ENCODE peak calls at places on chromosomes 6 and 20, in seven cellular contexts. One of them, this sample, is unnamed.

GRCh38 chr20:4740774-4741431 is 19.2 kb downstream of the PRND start:
- DNase-seq in fibroblast of mammary gland: peak
- DNase-seq in nephron progenitor cell: peak
- DNase-seq in left cardiac atrium: peak
- DNase-seq in GM13976: no peak
- DNase-seq in RWPE1: no peak
- DNase-seq in activated CD4-positive, alpha-beta T cell treated with anti-CD3 and anti-CD28 coated beads, Interleukin-2, amount 10 ng/mL, durations not matched to agents 24 days and 14 days: peak
- DNase-seq in this sample: peak

GRCh38 chr6:121770943-121771342 is 335.5 kb downstream of the GJA1 start:
- DNase-seq in left cardiac atrium: no peak
- DNase-seq in fibroblast of mammary gland: peak
- DNase-seq in nephron progenitor cell: no peak
- DNase-seq in activated CD4-positive, alpha-beta T cell treated with anti-CD3 and anti-CD28 coated beads, Interleukin-2, amount 10 ng/mL, durations not matched to agents 24 days and 14 days: no peak
- DNase-seq in GM13976: no peak
- DNase-seq in RWPE1: peak
- DNase-seq in this sample: no peak

GRCh38 chr6:113291751-113292445 is 565.2 kb upstream of the MARCKS start:
- DNase-seq in RWPE1: no peak
- DNase-seq in activated CD4-positive, alpha-beta T cell treated with anti-CD3 and anti-CD28 coated beads, Interleukin-2, amount 10 ng/mL, durations not matched to agents 24 days and 14 days: no peak
- DNase-seq in nephron progenitor cell: no peak
- DNase-seq in fibroblast of mammary gland: peak
- DNase-seq in GM13976: no peak
- DNase-seq in left cardiac atrium: no peak
- DNase-seq in this sample: no peak

GRCh38 chr6:39926668-39927067 is 7.6 kb downstream of the MOCS1 start:
- DNase-seq in left cardiac atrium: no peak
- DNase-seq in RWPE1: peak
- DNase-seq in activated CD4-positive, alpha-beta T cell treated with anti-CD3 and anti-CD28 coated beads, Interleukin-2, amount 10 ng/mL, durations not matched to agents 24 days and 14 days: no peak
- DNase-seq in nephron progenitor cell: no peak
- DNase-seq in GM13976: no peak
- DNase-seq in fibroblast of mammary gland: no peak
- DNase-seq in this sample: no peak

GRCh38 chr6:16985484-16986284 is 116.2 kb upstream of the STMND1 start:
- DNase-seq in fibroblast of mammary gland: peak
- DNase-seq in activated CD4-positive, alpha-beta T cell treated with anti-CD3 and anti-CD28 coated beads, Interleukin-2, amount 10 ng/mL, durations not matched to agents 24 days and 14 days: no peak
- DNase-seq in nephron progenitor cell: no peak
- DNase-seq in GM13976: no peak
- DNase-seq in left cardiac atrium: peak
- DNase-seq in RWPE1: peak
- DNase-seq in this sample: no peak

GRCh38 chr6:136761227-136761922 is 30.9 kb downstream of the MAP3K5 start:
- DNase-seq in fibroblast of mammary gland: peak
- DNase-seq in nephron progenitor cell: no peak
- DNase-seq in RWPE1: no peak
- DNase-seq in activated CD4-positive, alpha-beta T cell treated with anti-CD3 and anti-CD28 coated beads, Interleukin-2, amount 10 ng/mL, durations not matched to agents 24 days and 14 days: peak
- DNase-seq in GM13976: no peak
- DNase-seq in left cardiac atrium: no peak
- DNase-seq in this sample: no peak

GRCh38 chr6:112130878-112131277 is 43.5 kb downstream of the FAM229B start:
- DNase-seq in GM13976: no peak
- DNase-seq in RWPE1: peak
- DNase-seq in nephron progenitor cell: no peak
- DNase-seq in activated CD4-positive, alpha-beta T cell treated with anti-CD3 and anti-CD28 coated beads, Interleukin-2, amount 10 ng/mL, durations not matched to agents 24 days and 14 days: no peak
- DNase-seq in fibroblast of mammary gland: no peak
- DNase-seq in left cardiac atrium: no peak
- DNase-seq in this sample: no peak

GRCh38 chr20:12049125-12049524 is 131.4 kb downstream of the BTBD3 start:
- DNase-seq in fibroblast of mammary gland: peak
- DNase-seq in RWPE1: no peak
- DNase-seq in nephron progenitor cell: no peak
- DNase-seq in GM13976: no peak
- DNase-seq in activated CD4-positive, alpha-beta T cell treated with anti-CD3 and anti-CD28 coated beads, Interleukin-2, amount 10 ng/mL, durations not matched to agents 24 days and 14 days: no peak
- DNase-seq in left cardiac atrium: no peak
- DNase-seq in this sample: no peak

GRCh38 chr6:142459267-142459666 is 157.5 kb downstream of the ADGRG6 start:
- DNase-seq in activated CD4-positive, alpha-beta T cell treated with anti-CD3 and anti-CD28 coated beads, Interleukin-2, amount 10 ng/mL, durations not matched to agents 24 days and 14 days: no peak
- DNase-seq in nephron progenitor cell: no peak
- DNase-seq in left cardiac atrium: no peak
- DNase-seq in fibroblast of mammary gland: peak
- DNase-seq in RWPE1: no peak
- DNase-seq in GM13976: no peak
- DNase-seq in this sample: no peak

GRCh38 chr6:52253494-52253893 is 9.2 kb upstream of the IL17F start:
- DNase-seq in RWPE1: no peak
- DNase-seq in activated CD4-positive, alpha-beta T cell treated with anti-CD3 and anti-CD28 coated beads, Interleukin-2, amount 10 ng/mL, durations not matched to agents 24 days and 14 days: peak
- DNase-seq in left cardiac atrium: no peak
- DNase-seq in GM13976: no peak
- DNase-seq in fibroblast of mammary gland: peak
- DNase-seq in nephron progenitor cell: no peak
- DNase-seq in this sample: no peak

GRCh38 chr6:138088307-138088744 is 18.9 kb downstream of the PERP start:
- DNase-seq in activated CD4-positive, alpha-beta T cell treated with anti-CD3 and anti-CD28 coated beads, Interleukin-2, amount 10 ng/mL, durations not matched to agents 24 days and 14 days: no peak
- DNase-seq in left cardiac atrium: no peak
- DNase-seq in fibroblast of mammary gland: peak
- DNase-seq in GM13976: no peak
- DNase-seq in RWPE1: peak
- DNase-seq in nephron progenitor cell: no peak
- DNase-seq in this sample: no peak

GRCh38 chr20:25290646-25291431 is 43.0 kb downstream of the PYGB start:
- DNase-seq in GM13976: no peak
- DNase-seq in activated CD4-positive, alpha-beta T cell treated with anti-CD3 and anti-CD28 coated beads, Interleukin-2, amount 10 ng/mL, durations not matched to agents 24 days and 14 days: no peak
- DNase-seq in RWPE1: no peak
- DNase-seq in nephron progenitor cell: no peak
- DNase-seq in left cardiac atrium: peak
- DNase-seq in fibroblast of mammary gland: no peak
- DNase-seq in this sample: no peak

GRCh38 chr6:152952866-152953509 is 29.9 kb downstream of the FBXO5 start:
- DNase-seq in left cardiac atrium: no peak
- DNase-seq in fibroblast of mammary gland: peak
- DNase-seq in nephron progenitor cell: no peak
- DNase-seq in RWPE1: peak
- DNase-seq in GM13976: peak
- DNase-seq in activated CD4-positive, alpha-beta T cell treated with anti-CD3 and anti-CD28 coated beads, Interleukin-2, amount 10 ng/mL, durations not matched to agents 24 days and 14 days: no peak
- DNase-seq in this sample: no peak

GRCh38 chr6:85726206-85726605 is 83.5 kb upstream of the SYNCRIP start:
- DNase-seq in fibroblast of mammary gland: peak
- DNase-seq in GM13976: no peak
- DNase-seq in RWPE1: no peak
- DNase-seq in nephron progenitor cell: no peak
- DNase-seq in left cardiac atrium: no peak
- DNase-seq in activated CD4-positive, alpha-beta T cell treated with anti-CD3 and anti-CD28 coated beads, Interleukin-2, amount 10 ng/mL, durations not matched to agents 24 days and 14 days: no peak
- DNase-seq in this sample: no peak

GRCh38 chr20:15703171-15703911 is 869.9 kb downstream of the KIF16B start:
- DNase-seq in GM13976: no peak
- DNase-seq in fibroblast of mammary gland: peak
- DNase-seq in activated CD4-positive, alpha-beta T cell treated with anti-CD3 and anti-CD28 coated beads, Interleukin-2, amount 10 ng/mL, durations not matched to agents 24 days and 14 days: no peak
- DNase-seq in RWPE1: peak
- DNase-seq in nephron progenitor cell: no peak
- DNase-seq in left cardiac atrium: no peak
- DNase-seq in this sample: no peak

GRCh38 chr6:44073612-44074382 is 53.5 kb downstream of the MRPL14 start:
- DNase-seq in fibroblast of mammary gland: peak
- DNase-seq in left cardiac atrium: no peak
- DNase-seq in GM13976: no peak
- DNase-seq in RWPE1: no peak
- DNase-seq in activated CD4-positive, alpha-beta T cell treated with anti-CD3 and anti-CD28 coated beads, Interleukin-2, amount 10 ng/mL, durations not matched to agents 24 days and 14 days: peak
- DNase-seq in nephron progenitor cell: peak
- DNase-seq in this sample: no peak

GRCh38 chr6:47414517-47415167 is 62.9 kb upstream of the CD2AP start:
- DNase-seq in fibroblast of mammary gland: peak
- DNase-seq in RWPE1: no peak
- DNase-seq in GM13976: peak
- DNase-seq in nephron progenitor cell: no peak
- DNase-seq in left cardiac atrium: no peak
- DNase-seq in activated CD4-positive, alpha-beta T cell treated with anti-CD3 and anti-CD28 coated beads, Interleukin-2, amount 10 ng/mL, durations not matched to agents 24 days and 14 days: peak
- DNase-seq in this sample: no peak

GRCh38 chr20:40564997-40565680 is 123.9 kb downstream of the MAFB start:
- DNase-seq in fibroblast of mammary gland: peak
- DNase-seq in nephron progenitor cell: no peak
- DNase-seq in RWPE1: peak
- DNase-seq in activated CD4-positive, alpha-beta T cell treated with anti-CD3 and anti-CD28 coated beads, Interleukin-2, amount 10 ng/mL, durations not matched to agents 24 days and 14 days: no peak
- DNase-seq in left cardiac atrium: no peak
- DNase-seq in GM13976: no peak
- DNase-seq in this sample: no peak

GRCh38 chr6:156731436-156731835 is 45.7 kb upstream of the ARID1B start:
- DNase-seq in RWPE1: peak
- DNase-seq in fibroblast of mammary gland: peak
- DNase-seq in left cardiac atrium: no peak
- DNase-seq in activated CD4-positive, alpha-beta T cell treated with anti-CD3 and anti-CD28 coated beads, Interleukin-2, amount 10 ng/mL, durations not matched to agents 24 days and 14 days: no peak
- DNase-seq in nephron progenitor cell: no peak
- DNase-seq in GM13976: no peak
- DNase-seq in this sample: no peak

GRCh38 chr6:160178271-160178670 is 56.7 kb downstream of the SLC22A1 start:
- DNase-seq in activated CD4-positive, alpha-beta T cell treated with anti-CD3 and anti-CD28 coated beads, Interleukin-2, amount 10 ng/mL, durations not matched to agents 24 days and 14 days: no peak
- DNase-seq in GM13976: no peak
- DNase-seq in RWPE1: no peak
- DNase-seq in fibroblast of mammary gland: no peak
- DNase-seq in left cardiac atrium: no peak
- DNase-seq in nephron progenitor cell: no peak
- DNase-seq in this sample: no peak

GRCh38 chr6:68497927-68498326 is 137.2 kb upstream of the ADGRB3 start:
- DNase-seq in activated CD4-positive, alpha-beta T cell treated with anti-CD3 and anti-CD28 coated beads, Interleukin-2, amount 10 ng/mL, durations not matched to agents 24 days and 14 days: no peak
- DNase-seq in GM13976: no peak
- DNase-seq in fibroblast of mammary gland: peak
- DNase-seq in nephron progenitor cell: no peak
- DNase-seq in RWPE1: no peak
- DNase-seq in left cardiac atrium: no peak
- DNase-seq in this sample: no peak

GRCh38 chr20:45052698-45053440 is 48.1 kb downstream of the KCNS1 start:
- DNase-seq in activated CD4-positive, alpha-beta T cell treated with anti-CD3 and anti-CD28 coated beads, Interleukin-2, amount 10 ng/mL, durations not matched to agents 24 days and 14 days: peak
- DNase-seq in GM13976: peak
- DNase-seq in fibroblast of mammary gland: peak
- DNase-seq in RWPE1: no peak
- DNase-seq in nephron progenitor cell: no peak
- DNase-seq in left cardiac atrium: no peak
- DNase-seq in this sample: no peak

GRCh38 chr6:73073238-73073637 is 152.1 kb downstream of the KHDC1L start:
- DNase-seq in activated CD4-positive, alpha-beta T cell treated with anti-CD3 and anti-CD28 coated beads, Interleukin-2, amount 10 ng/mL, durations not matched to agents 24 days and 14 days: no peak
- DNase-seq in left cardiac atrium: no peak
- DNase-seq in nephron progenitor cell: no peak
- DNase-seq in RWPE1: no peak
- DNase-seq in GM13976: no peak
- DNase-seq in fibroblast of mammary gland: no peak
- DNase-seq in this sample: no peak

GRCh38 chr6:106830930-106831329 is 143.6 kb downstream of the CD24 start:
- DNase-seq in nephron progenitor cell: no peak
- DNase-seq in activated CD4-positive, alpha-beta T cell treated with anti-CD3 and anti-CD28 coated beads, Interleukin-2, amount 10 ng/mL, durations not matched to agents 24 days and 14 days: no peak
- DNase-seq in fibroblast of mammary gland: no peak
- DNase-seq in GM13976: no peak
- DNase-seq in left cardiac atrium: no peak
- DNase-seq in RWPE1: no peak
- DNase-seq in this sample: no peak

GRCh38 chr6:131065112-131065823 is 2.2 kb upstream of the EPB41L2 start:
- DNase-seq in activated CD4-positive, alpha-beta T cell treated with anti-CD3 and anti-CD28 coated beads, Interleukin-2, amount 10 ng/mL, durations not matched to agents 24 days and 14 days: no peak
- DNase-seq in left cardiac atrium: no peak
- DNase-seq in GM13976: no peak
- DNase-seq in fibroblast of mammary gland: no peak
- DNase-seq in RWPE1: no peak
- DNase-seq in nephron progenitor cell: no peak
- DNase-seq in this sample: no peak

GRCh38 chr20:24731312-24731711 is 217.8 kb upstream of the CST7 start:
- DNase-seq in activated CD4-positive, alpha-beta T cell treated with anti-CD3 and anti-CD28 coated beads, Interleukin-2, amount 10 ng/mL, durations not matched to agents 24 days and 14 days: peak
- DNase-seq in nephron progenitor cell: no peak
- DNase-seq in fibroblast of mammary gland: no peak
- DNase-seq in GM13976: no peak
- DNase-seq in left cardiac atrium: no peak
- DNase-seq in RWPE1: no peak
- DNase-seq in this sample: no peak

This sample was measured in nucleus accumbens.